ENCODE peak calls at places on chromosome 9, in nine cellular contexts. One of them, this sample, is unnamed.

GRCh38 chr9:32387256-32387655 is 2.8 kb downstream of the ACO1 start:
- DNase-seq in posterior vena cava: no peak
- DNase-seq in occipital lobe: no peak
- DNase-seq in activated naive CD8-positive, alpha-beta T cell treated with anti-CD3 and anti-CD28 coated beads, Interleukin-2, amount 50 U/mL, for 24 hours: no peak
- DNase-seq in SW 1271: no peak
- DNase-seq in fibroblast of the conjunctiva: no peak
- DNase-seq in CD8-positive, alpha-beta memory T cell: no peak
- DNase-seq in NCI-H1092: no peak
- DNase-seq in astrocyte of the spinal cord: no peak
- DNase-seq in this sample: no peak

GRCh38 chr9:130242270-130243014 is 23.1 kb upstream of the HMCN2 start:
- DNase-seq in posterior vena cava: peak
- DNase-seq in occipital lobe: no peak
- DNase-seq in activated naive CD8-positive, alpha-beta T cell treated with anti-CD3 and anti-CD28 coated beads, Interleukin-2, amount 50 U/mL, for 24 hours: no peak
- DNase-seq in SW 1271: no peak
- DNase-seq in fibroblast of the conjunctiva: no peak
- DNase-seq in CD8-positive, alpha-beta memory T cell: no peak
- DNase-seq in NCI-H1092: no peak
- DNase-seq in astrocyte of the spinal cord: no peak
- DNase-seq in this sample: no peak

GRCh38 chr9:88593537-88594185 is 58.7 kb downstream of the NXNL2 start:
- DNase-seq in posterior vena cava: no peak
- DNase-seq in occipital lobe: no peak
- DNase-seq in activated naive CD8-positive, alpha-beta T cell treated with anti-CD3 and anti-CD28 coated beads, Interleukin-2, amount 50 U/mL, for 24 hours: peak
- DNase-seq in SW 1271: peak
- DNase-seq in fibroblast of the conjunctiva: peak
- DNase-seq in CD8-positive, alpha-beta memory T cell: peak
- DNase-seq in NCI-H1092: peak
- DNase-seq in astrocyte of the spinal cord: peak
- DNase-seq in this sample: peak

GRCh38 chr9:120928015-120928719 is 1.6 kb upstream of the TRAF1 start:
- DNase-seq in posterior vena cava: peak
- DNase-seq in occipital lobe: no peak
- DNase-seq in activated naive CD8-positive, alpha-beta T cell treated with anti-CD3 and anti-CD28 coated beads, Interleukin-2, amount 50 U/mL, for 24 hours: peak
- DNase-seq in SW 1271: no peak
- DNase-seq in fibroblast of the conjunctiva: no peak
- DNase-seq in CD8-positive, alpha-beta memory T cell: no peak
- DNase-seq in NCI-H1092: no peak
- DNase-seq in astrocyte of the spinal cord: no peak
- DNase-seq in this sample: no peak

GRCh38 chr9:87678650-87679355 is 47.1 kb upstream of the CTSL start:
- DNase-seq in posterior vena cava: no peak
- DNase-seq in occipital lobe: peak
- DNase-seq in activated naive CD8-positive, alpha-beta T cell treated with anti-CD3 and anti-CD28 coated beads, Interleukin-2, amount 50 U/mL, for 24 hours: peak
- DNase-seq in SW 1271: peak
- DNase-seq in fibroblast of the conjunctiva: peak
- DNase-seq in CD8-positive, alpha-beta memory T cell: no peak
- DNase-seq in NCI-H1092: peak
- DNase-seq in astrocyte of the spinal cord: peak
- DNase-seq in this sample: peak

GRCh38 chr9:12737871-12738270 is 36.9 kb upstream of the LURAP1L start:
- DNase-seq in posterior vena cava: no peak
- DNase-seq in occipital lobe: no peak
- DNase-seq in activated naive CD8-positive, alpha-beta T cell treated with anti-CD3 and anti-CD28 coated beads, Interleukin-2, amount 50 U/mL, for 24 hours: no peak
- DNase-seq in SW 1271: no peak
- DNase-seq in fibroblast of the conjunctiva: no peak
- DNase-seq in CD8-positive, alpha-beta memory T cell: no peak
- DNase-seq in NCI-H1092: no peak
- DNase-seq in astrocyte of the spinal cord: no peak
- DNase-seq in this sample: no peak

GRCh38 chr9:130078547-130078946 is 24.8 kb downstream of the GPR107 start:
- DNase-seq in posterior vena cava: no peak
- DNase-seq in occipital lobe: peak
- DNase-seq in activated naive CD8-positive, alpha-beta T cell treated with anti-CD3 and anti-CD28 coated beads, Interleukin-2, amount 50 U/mL, for 24 hours: no peak
- DNase-seq in SW 1271: no peak
- DNase-seq in fibroblast of the conjunctiva: no peak
- DNase-seq in CD8-positive, alpha-beta memory T cell: no peak
- DNase-seq in NCI-H1092: no peak
- DNase-seq in astrocyte of the spinal cord: no peak
- DNase-seq in this sample: no peak

GRCh38 chr9:6243746-6244145 is 28.1 kb downstream of the IL33 start:
- DNase-seq in posterior vena cava: no peak
- DNase-seq in occipital lobe: no peak
- DNase-seq in activated naive CD8-positive, alpha-beta T cell treated with anti-CD3 and anti-CD28 coated beads, Interleukin-2, amount 50 U/mL, for 24 hours: no peak
- DNase-seq in SW 1271: no peak
- DNase-seq in fibroblast of the conjunctiva: no peak
- DNase-seq in CD8-positive, alpha-beta memory T cell: no peak
- DNase-seq in NCI-H1092: no peak
- DNase-seq in astrocyte of the spinal cord: peak
- DNase-seq in this sample: no peak

This sample was measured in cardiac fibroblast.